ENCODE peak calls at places on chromosomes 16 and 17, in six cellular contexts. One of them, this sample, is unnamed.
A peak's percentile ranks its signal among the peaks of the same experiment; 100 is the strongest.

GRCh38 chr17:50149425-50150353 is 788 bp downstream of the PPP1R9B start:
- ATAC-seq in body of pancreas: peak; percentile 49
- ATAC-seq in psoas muscle: no peak
- ATAC-seq in stimulated activated naive B cell treated with anti-CD40 and anti-IgM and Interleukin-4, amounts not matched to agents 10 μg/mL and 1 μg/mL and 100 μg/mL, for 72 hours: no peak
- ATAC-seq in stimulated activated effector memory CD8-positive, alpha-beta T cell treated with anti-CD3 and anti-CD28 coated beads, Interleukin-12 subunit alpha, Interleukin-12 subunit beta, amount 100 ng/mL, for 72 hours: peak; percentile 2
- ATAC-seq in left lung: peak; percentile 2
- ATAC-seq in this sample: no peak

GRCh38 chr16:55364811-55365210 is 40.8 kb downstream of the IRX6 start:
- ATAC-seq in body of pancreas: no peak
- ATAC-seq in psoas muscle: no peak
- ATAC-seq in stimulated activated naive B cell treated with anti-CD40 and anti-IgM and Interleukin-4, amounts not matched to agents 10 μg/mL and 1 μg/mL and 100 μg/mL, for 72 hours: no peak
- ATAC-seq in stimulated activated effector memory CD8-positive, alpha-beta T cell treated with anti-CD3 and anti-CD28 coated beads, Interleukin-12 subunit alpha, Interleukin-12 subunit beta, amount 100 ng/mL, for 72 hours: no peak
- ATAC-seq in left lung: no peak
- ATAC-seq in this sample: no peak

GRCh38 chr16:78504391-78504945 is 405.0 kb downstream of the WWOX start:
- ATAC-seq in body of pancreas: no peak
- ATAC-seq in psoas muscle: no peak
- ATAC-seq in stimulated activated naive B cell treated with anti-CD40 and anti-IgM and Interleukin-4, amounts not matched to agents 10 μg/mL and 1 μg/mL and 100 μg/mL, for 72 hours: no peak
- ATAC-seq in stimulated activated effector memory CD8-positive, alpha-beta T cell treated with anti-CD3 and anti-CD28 coated beads, Interleukin-12 subunit alpha, Interleukin-12 subunit beta, amount 100 ng/mL, for 72 hours: no peak
- ATAC-seq in left lung: no peak
- ATAC-seq in this sample: no peak

GRCh38 chr17:42246515-42246914 is 29.7 kb downstream of the STAT5B start:
- ATAC-seq in body of pancreas: peak; percentile 68
- ATAC-seq in psoas muscle: no peak
- ATAC-seq in stimulated activated naive B cell treated with anti-CD40 and anti-IgM and Interleukin-4, amounts not matched to agents 10 μg/mL and 1 μg/mL and 100 μg/mL, for 72 hours: no peak
- ATAC-seq in stimulated activated effector memory CD8-positive, alpha-beta T cell treated with anti-CD3 and anti-CD28 coated beads, Interleukin-12 subunit alpha, Interleukin-12 subunit beta, amount 100 ng/mL, for 72 hours: peak; percentile 37
- ATAC-seq in left lung: no peak
- ATAC-seq in this sample: no peak

GRCh38 chr16:87337247-87337646 is 20.1 kb upstream of the C16orf95 start:
- ATAC-seq in body of pancreas: no peak
- ATAC-seq in psoas muscle: no peak
- ATAC-seq in stimulated activated naive B cell treated with anti-CD40 and anti-IgM and Interleukin-4, amounts not matched to agents 10 μg/mL and 1 μg/mL and 100 μg/mL, for 72 hours: peak; percentile 47
- ATAC-seq in stimulated activated effector memory CD8-positive, alpha-beta T cell treated with anti-CD3 and anti-CD28 coated beads, Interleukin-12 subunit alpha, Interleukin-12 subunit beta, amount 100 ng/mL, for 72 hours: no peak
- ATAC-seq in left lung: no peak
- ATAC-seq in this sample: no peak

GRCh38 chr16:4351880-4352279 is 759 bp upstream of the PAM16 start:
- ATAC-seq in body of pancreas: no peak
- ATAC-seq in psoas muscle: no peak
- ATAC-seq in stimulated activated naive B cell treated with anti-CD40 and anti-IgM and Interleukin-4, amounts not matched to agents 10 μg/mL and 1 μg/mL and 100 μg/mL, for 72 hours: no peak
- ATAC-seq in stimulated activated effector memory CD8-positive, alpha-beta T cell treated with anti-CD3 and anti-CD28 coated beads, Interleukin-12 subunit alpha, Interleukin-12 subunit beta, amount 100 ng/mL, for 72 hours: no peak
- ATAC-seq in left lung: no peak
- ATAC-seq in this sample: no peak

GRCh38 chr16:482468-483185 is 44.9 kb upstream of the CAPN15 start:
- ATAC-seq in body of pancreas: no peak
- ATAC-seq in psoas muscle: peak; percentile 9
- ATAC-seq in stimulated activated naive B cell treated with anti-CD40 and anti-IgM and Interleukin-4, amounts not matched to agents 10 μg/mL and 1 μg/mL and 100 μg/mL, for 72 hours: no peak
- ATAC-seq in stimulated activated effector memory CD8-positive, alpha-beta T cell treated with anti-CD3 and anti-CD28 coated beads, Interleukin-12 subunit alpha, Interleukin-12 subunit beta, amount 100 ng/mL, for 72 hours: no peak
- ATAC-seq in left lung: no peak
- ATAC-seq in this sample: no peak

GRCh38 chr17:28380572-28380907 is 9.0 kb downstream of the SARM1 start:
- ATAC-seq in body of pancreas: no peak
- ATAC-seq in psoas muscle: no peak
- ATAC-seq in stimulated activated naive B cell treated with anti-CD40 and anti-IgM and Interleukin-4, amounts not matched to agents 10 μg/mL and 1 μg/mL and 100 μg/mL, for 72 hours: no peak
- ATAC-seq in stimulated activated effector memory CD8-positive, alpha-beta T cell treated with anti-CD3 and anti-CD28 coated beads, Interleukin-12 subunit alpha, Interleukin-12 subunit beta, amount 100 ng/mL, for 72 hours: no peak
- ATAC-seq in left lung: peak; percentile 31
- ATAC-seq in this sample: no peak

GRCh38 chr16:65178151-65178550 is 56.3 kb upstream of the CDH11 start:
- ATAC-seq in body of pancreas: no peak
- ATAC-seq in psoas muscle: no peak
- ATAC-seq in stimulated activated naive B cell treated with anti-CD40 and anti-IgM and Interleukin-4, amounts not matched to agents 10 μg/mL and 1 μg/mL and 100 μg/mL, for 72 hours: no peak
- ATAC-seq in stimulated activated effector memory CD8-positive, alpha-beta T cell treated with anti-CD3 and anti-CD28 coated beads, Interleukin-12 subunit alpha, Interleukin-12 subunit beta, amount 100 ng/mL, for 72 hours: no peak
- ATAC-seq in left lung: no peak
- ATAC-seq in this sample: no peak

GRCh38 chr17:21275047-21275578 is 9.4 kb upstream of the MAP2K3 start:
- ATAC-seq in body of pancreas: no peak
- ATAC-seq in psoas muscle: peak; percentile 38
- ATAC-seq in stimulated activated naive B cell treated with anti-CD40 and anti-IgM and Interleukin-4, amounts not matched to agents 10 μg/mL and 1 μg/mL and 100 μg/mL, for 72 hours: peak; percentile 14
- ATAC-seq in stimulated activated effector memory CD8-positive, alpha-beta T cell treated with anti-CD3 and anti-CD28 coated beads, Interleukin-12 subunit alpha, Interleukin-12 subunit beta, amount 100 ng/mL, for 72 hours: peak; percentile 2
- ATAC-seq in left lung: no peak
- ATAC-seq in this sample: peak; percentile 0

GRCh38 chr17:36092228-36092627 is 2.3 kb upstream of the CCL3 start:
- ATAC-seq in body of pancreas: no peak
- ATAC-seq in psoas muscle: no peak
- ATAC-seq in stimulated activated naive B cell treated with anti-CD40 and anti-IgM and Interleukin-4, amounts not matched to agents 10 μg/mL and 1 μg/mL and 100 μg/mL, for 72 hours: peak; percentile 39
- ATAC-seq in stimulated activated effector memory CD8-positive, alpha-beta T cell treated with anti-CD3 and anti-CD28 coated beads, Interleukin-12 subunit alpha, Interleukin-12 subunit beta, amount 100 ng/mL, for 72 hours: peak; percentile 57
- ATAC-seq in left lung: no peak
- ATAC-seq in this sample: peak; percentile 49

GRCh38 chr16:86242244-86243122 is 267.8 kb upstream of the FOXF1 start:
- ATAC-seq in body of pancreas: no peak
- ATAC-seq in psoas muscle: no peak
- ATAC-seq in stimulated activated naive B cell treated with anti-CD40 and anti-IgM and Interleukin-4, amounts not matched to agents 10 μg/mL and 1 μg/mL and 100 μg/mL, for 72 hours: no peak
- ATAC-seq in stimulated activated effector memory CD8-positive, alpha-beta T cell treated with anti-CD3 and anti-CD28 coated beads, Interleukin-12 subunit alpha, Interleukin-12 subunit beta, amount 100 ng/mL, for 72 hours: no peak
- ATAC-seq in left lung: no peak
- ATAC-seq in this sample: no peak

GRCh38 chr16:7303677-7304200 is 28.9 kb upstream of the RBFOX1 start:
- ATAC-seq in body of pancreas: no peak
- ATAC-seq in psoas muscle: peak; percentile 39
- ATAC-seq in stimulated activated naive B cell treated with anti-CD40 and anti-IgM and Interleukin-4, amounts not matched to agents 10 μg/mL and 1 μg/mL and 100 μg/mL, for 72 hours: no peak
- ATAC-seq in stimulated activated effector memory CD8-positive, alpha-beta T cell treated with anti-CD3 and anti-CD28 coated beads, Interleukin-12 subunit alpha, Interleukin-12 subunit beta, amount 100 ng/mL, for 72 hours: no peak
- ATAC-seq in left lung: no peak
- ATAC-seq in this sample: no peak

GRCh38 chr16:31420037-31420436 is 8.1 kb downstream of the COX6A2 start:
- ATAC-seq in body of pancreas: no peak
- ATAC-seq in psoas muscle: no peak
- ATAC-seq in stimulated activated naive B cell treated with anti-CD40 and anti-IgM and Interleukin-4, amounts not matched to agents 10 μg/mL and 1 μg/mL and 100 μg/mL, for 72 hours: no peak
- ATAC-seq in stimulated activated effector memory CD8-positive, alpha-beta T cell treated with anti-CD3 and anti-CD28 coated beads, Interleukin-12 subunit alpha, Interleukin-12 subunit beta, amount 100 ng/mL, for 72 hours: peak; percentile 65
- ATAC-seq in left lung: no peak
- ATAC-seq in this sample: no peak

GRCh38 chr17:60065136-60065535 is 13.6 kb downstream of the HEATR6 start:
- ATAC-seq in body of pancreas: no peak
- ATAC-seq in psoas muscle: no peak
- ATAC-seq in stimulated activated naive B cell treated with anti-CD40 and anti-IgM and Interleukin-4, amounts not matched to agents 10 μg/mL and 1 μg/mL and 100 μg/mL, for 72 hours: no peak
- ATAC-seq in stimulated activated effector memory CD8-positive, alpha-beta T cell treated with anti-CD3 and anti-CD28 coated beads, Interleukin-12 subunit alpha, Interleukin-12 subunit beta, amount 100 ng/mL, for 72 hours: no peak
- ATAC-seq in left lung: no peak
- ATAC-seq in this sample: no peak

GRCh38 chr17:15648384-15648783 is 28.9 kb upstream of the FBXW10B start:
- ATAC-seq in body of pancreas: no peak
- ATAC-seq in psoas muscle: no peak
- ATAC-seq in stimulated activated naive B cell treated with anti-CD40 and anti-IgM and Interleukin-4, amounts not matched to agents 10 μg/mL and 1 μg/mL and 100 μg/mL, for 72 hours: no peak
- ATAC-seq in stimulated activated effector memory CD8-positive, alpha-beta T cell treated with anti-CD3 and anti-CD28 coated beads, Interleukin-12 subunit alpha, Interleukin-12 subunit beta, amount 100 ng/mL, for 72 hours: no peak
- ATAC-seq in left lung: no peak
- ATAC-seq in this sample: no peak

GRCh38 chr17:1808649-1809048 is 21.1 kb downstream of the SMYD4 start:
- ATAC-seq in body of pancreas: no peak
- ATAC-seq in psoas muscle: no peak
- ATAC-seq in stimulated activated naive B cell treated with anti-CD40 and anti-IgM and Interleukin-4, amounts not matched to agents 10 μg/mL and 1 μg/mL and 100 μg/mL, for 72 hours: no peak
- ATAC-seq in stimulated activated effector memory CD8-positive, alpha-beta T cell treated with anti-CD3 and anti-CD28 coated beads, Interleukin-12 subunit alpha, Interleukin-12 subunit beta, amount 100 ng/mL, for 72 hours: no peak
- ATAC-seq in left lung: no peak
- ATAC-seq in this sample: no peak